ENCODE peak calls at places on chromosomes 2 and 18, in six cellular contexts. W is esophagus squamous epithelium, X is trophoblast cell, N is dorsolateral prefrontal cortex, Z is A549, S is PC-3. U is an unnamed sample.

GRCh38 chr2:43082111-43082877 is 144.1 kb downstream of the ZFP36L2 start:
- DNase-seq in W (no peak), X (no peak), N (no peak), Z (peak; percentile 76), S (peak; percentile 47), U (no peak)

GRCh38 chr2:1766400-1766799 is 22.1 kb upstream of the PXDN start:
- DNase-seq in W (no peak), X (no peak), N (no peak), Z (no peak), S (no peak), U (no peak)

GRCh38 chr2:45859682-45860081 is 208.2 kb downstream of the PRKCE start:
- DNase-seq in W (no peak), X (peak; percentile 65), N (no peak), Z (no peak), S (no peak), U (no peak)

GRCh38 chr2:164882276-164882675 is 40.7 kb upstream of the COBLL1 start:
- DNase-seq in W (no peak), X (no peak), N (no peak), Z (no peak), S (no peak), U (no peak)

GRCh38 chr2:211455225-211455841 is 898.9 kb downstream of the CPS1 start:
- DNase-seq in W (no peak), X (peak; percentile 74), N (no peak), Z (peak; percentile 44), S (peak; percentile 78), U (no peak)

GRCh38 chr2:10794891-10795290 is 17.7 kb downstream of the PDIA6 start:
- DNase-seq in W (no peak), X (no peak), N (no peak), Z (no peak), S (no peak), U (no peak)

GRCh38 chr2:7612969-7613368 is 695.8 kb downstream of the RNF144A start:
- DNase-seq in W (no peak), X (peak; percentile 94), N (no peak), Z (no peak), S (peak; percentile 71), U (no peak)

GRCh38 chr2:187922841-187923240 is 368.6 kb upstream of the TFPI start:
- DNase-seq in W (no peak), X (no peak), N (no peak), Z (no peak), S (no peak), U (no peak)

GRCh38 chr2:100964222-100964621 is 37.9 kb upstream of the RPL31 start:
- DNase-seq in W (no peak), X (no peak), N (no peak), Z (no peak), S (no peak), U (no peak)

GRCh38 chr2:183024701-183025100 is 13.6 kb downstream of the NCKAP1 start:
- DNase-seq in W (no peak), X (no peak), N (no peak), Z (no peak), S (no peak), U (no peak)

GRCh38 chr18:623760-624620 is 27.2 kb downstream of the CLUL1 start:
- DNase-seq in W (no peak), X (peak; percentile 79), N (peak; percentile 50), Z (peak; percentile 73), S (peak; percentile 85), U (peak; percentile 63)

GRCh38 chr18:58947136-58947732 is 82.6 kb downstream of the ZNF532 start:
- DNase-seq in W (no peak), X (no peak), N (no peak), Z (no peak), S (no peak), U (no peak)

GRCh38 chr2:80380767-80381166 is 76.2 kb upstream of the LRRTM1 start:
- DNase-seq in W (no peak), X (no peak), N (no peak), Z (no peak), S (no peak), U (no peak)

GRCh38 chr2:68169308-68169707 is 11.6 kb downstream of the PNO1 start:
- DNase-seq in W (no peak), X (no peak), N (no peak), Z (peak; percentile 50), S (peak; percentile 20), U (no peak)

GRCh38 chr2:30255026-30255425 is 23.7 kb downstream of the LBH start:
- DNase-seq in W (no peak), X (no peak), N (no peak), Z (no peak), S (no peak), U (no peak)

GRCh38 chr2:75403991-75404428 is 156.7 kb downstream of the EVA1A start:
- DNase-seq in W (no peak), X (peak; percentile 80), N (no peak), Z (peak; percentile 65), S (peak; percentile 76), U (no peak)

GRCh38 chr18:59123588-59124369 is 15.9 kb upstream of the SEC11C start:
- DNase-seq in W (no peak), X (peak; percentile 77), N (no peak), Z (peak; percentile 35), S (peak; percentile 66), U (no peak)

GRCh38 chr18:69895081-69896047 is 52.3 kb downstream of the CD226 start:
- DNase-seq in W (no peak), X (no peak), N (no peak), Z (no peak), S (no peak), U (no peak)

GRCh38 chr2:78351208-78351607 is 674.3 kb upstream of the REG3G start:
- DNase-seq in W (no peak), X (peak; percentile 18), N (no peak), Z (peak; percentile 3), S (peak; percentile 20), U (no peak)

GRCh38 chr18:74291771-74292540 is at the start of gene CYB5A:
- DNase-seq in W (peak; percentile 88), X (peak; percentile 98), N (peak; percentile 99), Z (peak; percentile 95), S (peak; percentile 94), U (peak; percentile 98)

GRCh38 chr18:74289137-74289536 is 2.6 kb downstream of the CYB5A start:
- DNase-seq in W (no peak), X (peak; percentile 87), N (no peak), Z (no peak), S (peak; percentile 81), U (no peak)

GRCh38 chr18:74292541-74292858 is 737 bp upstream of the CYB5A start:
- DNase-seq in W (no peak), X (no peak), N (no peak), Z (no peak), S (no peak), U (no peak)

GRCh38 chr18:74289946-74290478 is 1.8 kb downstream of the CYB5A start:
- DNase-seq in W (no peak), X (peak; percentile 13), N (no peak), Z (no peak), S (peak; percentile 28), U (no peak)

GRCh38 chr18:74290831-74291770 is 662 bp downstream of the CYB5A start:
- DNase-seq in W (no peak), X (peak; percentile 66), N (no peak), Z (no peak), S (peak; percentile 70), U (no peak)
- H3K27ac ChIP-seq in W (peak overlapping the region; percentile 87), X (no peak overlapping the region), N (peak overlapping the region; percentile 59), Z (peak overlapping the region; percentile 95), S (no peak overlapping the region), U (peak overlapping the region; percentile 86)

GRCh38 chr2:234606906-234607305 is 110.0 kb upstream of the ARL4C start:
- DNase-seq in W (no peak), X (peak; percentile 70), N (no peak), Z (no peak), S (no peak), U (no peak)
- H3K27ac ChIP-seq in W (no peak overlapping the region), X (no peak overlapping the region), N (no peak overlapping the region), Z (no peak overlapping the region), S (no peak overlapping the region), U (no peak overlapping the region)

GRCh38 chr2:172376505-172377125 is 50.8 kb upstream of the ITGA6 start:
- DNase-seq in W (no peak), X (no peak), N (no peak), Z (no peak), S (no peak), U (no peak)

GRCh38 chr2:172375247-172375646 is 52.1 kb upstream of the ITGA6 start:
- DNase-seq in W (no peak), X (no peak), N (no peak), Z (no peak), S (no peak), U (no peak)

GRCh38 chr2:172380436-172381274 is 46.7 kb upstream of the ITGA6 start:
- DNase-seq in W (no peak), X (peak; percentile 7), N (no peak), Z (no peak), S (no peak), U (no peak)

GRCh38 chr2:172377408-172377807 is 50.0 kb upstream of the ITGA6 start:
- DNase-seq in W (no peak), X (no peak), N (no peak), Z (no peak), S (no peak), U (no peak)

DNA sequence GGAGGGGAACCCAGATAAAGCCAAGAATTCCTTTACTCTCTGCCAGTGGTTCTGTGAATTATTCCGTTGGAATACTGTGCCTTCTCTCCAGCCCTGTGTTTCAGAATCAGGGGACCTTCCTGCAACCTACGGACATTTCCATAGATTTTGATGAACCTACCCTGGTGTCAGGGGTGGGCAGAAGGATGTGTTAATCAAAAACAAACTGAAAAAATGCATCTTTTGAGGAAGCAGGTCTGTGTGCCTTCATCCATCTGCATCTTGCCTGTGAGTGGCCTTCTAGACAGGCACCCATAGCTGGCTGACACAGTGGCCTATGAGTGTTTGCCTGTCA is 46.1 kb upstream of the ITGA6 start:
- DNase-seq in W (no peak), X (no peak), N (no peak), Z (no peak), S (no peak), U (no peak)
- H3K27ac ChIP-seq in W (no peak overlapping the region), X (no peak overlapping the region), N (no peak overlapping the region), Z (no peak overlapping the region), S (no peak overlapping the region), U (no peak overlapping the region)

GRCh38 chr18:63681449-63682381 is 20.0 kb upstream of the SERPINB3 start:
- DNase-seq in W (no peak), X (no peak), N (no peak), Z (peak; percentile 87), S (peak; percentile 93), U (no peak)
- H3K27ac ChIP-seq in W (peak overlapping the region; percentile 89), X (no peak overlapping the region), N (no peak overlapping the region), Z (peak overlapping the region; percentile 81), S (peak overlapping the region; percentile 100), U (no peak overlapping the region)